ENCODE peak calls at places on chromosomes 13 and 19, in ten cellular contexts. L is MM.1S, I is fibroblast of lung, C is endothelial cell of umbilical vein, J is H1, A is HCT116, H is HepG2, B is GM23248, G is mammary epithelial cell, W is GM12878. V is an unnamed sample. For H3K4me1, the result is how much of the 10 kb centered on the place peaks cover.

GRCh38 chr13:32150794-32151193 is 119.2 kb downstream of the FRY start:
- DNase-seq in L (no peak), B (peak), J (no peak), A (no peak), C (no peak), H (no peak), W (no peak), I (peak), G (no peak), V (no peak)

GRCh38 chr13:72639377-72639776 is 88.1 kb downstream of the MZT1 start:
- DNase-seq in W (no peak), B (no peak), G (no peak), H (no peak), C (no peak), L (no peak), A (no peak), I (no peak), J (no peak), V (no peak)

GRCh38 chr13:104584481-104584880 is 1518.3 kb upstream of the SLC10A2 start:
- DNase-seq in A (no peak), H (no peak), I (peak), B (no peak), L (no peak), J (no peak), W (no peak), C (no peak), G (no peak), V (no peak)

GRCh38 chr13:20582026-20582425 is 15.1 kb downstream of the IFT88 start:
- DNase-seq in G (no peak), B (no peak), L (no peak), A (no peak), W (no peak), I (no peak), C (peak), J (no peak), H (no peak), V (no peak)

GRCh38 chr13:43985437-43986051 is 105.8 kb downstream of the LACC1 start:
- DNase-seq in L (no peak), B (no peak), A (no peak), H (no peak), G (no peak), I (no peak), C (no peak), J (no peak), W (no peak), V (no peak)

GRCh38 chr13:97574926-97575325 is 141.0 kb downstream of the RAP2A start:
- DNase-seq in B (peak), H (peak), A (peak), G (peak), L (peak), C (peak), W (no peak), I (peak), J (peak), V (peak)

GRCh38 chr19:48398329-48399235 is 5.1 kb downstream of the GRIN2D start:
- DNase-seq in G (peak), J (peak), I (peak), W (no peak), H (peak), L (peak), B (peak), C (peak), A (peak), V (peak)

GRCh38 chr13:79307866-79308298 is 98.2 kb downstream of the RBM26 start:
- DNase-seq in I (peak), L (no peak), A (no peak), B (peak), H (no peak), W (no peak), G (peak), C (no peak), J (no peak), V (peak)

GRCh38 chr13:26061947-26062346 is 10.1 kb upstream of the SHISA2 start:
- DNase-seq in A (no peak), G (peak), C (peak), J (no peak), I (peak), B (peak), W (no peak), L (no peak), H (no peak), V (peak)

GRCh38 chr13:33109801-33110200 is 93.6 kb downstream of the KL start:
- DNase-seq in W (no peak), A (no peak), J (peak), C (no peak), L (no peak), I (no peak), B (peak), G (no peak), H (no peak), V (no peak)

GRCh38 chr13:108214511-108215383 is 589 bp downstream of the LIG4 start:
- DNase-seq in B (peak), I (no peak), A (no peak), G (peak), H (no peak), L (no peak), W (no peak), J (no peak), C (no peak), V (peak)

GRCh38 chr13:98622926-98623325 is 46.0 kb upstream of the STK24 start:
- DNase-seq in H (no peak), G (no peak), I (no peak), J (no peak), A (no peak), W (no peak), C (no peak), B (no peak), L (no peak), V (no peak)

GRCh38 chr19:51339313-51339686 is 2.6 kb downstream of the VSIG10L start:
- DNase-seq in H (no peak), J (no peak), G (no peak), I (no peak), L (no peak), C (no peak), A (no peak), W (no peak), B (no peak), V (no peak)

GRCh38 chr13:111589321-111589720 is 268.9 kb downstream of the TEX29 start:
- DNase-seq in I (no peak), L (no peak), J (no peak), H (no peak), A (no peak), B (no peak), C (no peak), W (no peak), G (no peak), V (no peak)
- H3K4me1 ChIP-seq in I (under half), L (under half), J (under half), H (under half), A (under half), B (under half), C (under half), W (under half), G (under half), V (under half)

GRCh38 chr19:45901912-45902650 is at the start of gene MYPOP:
- DNase-seq in J (no peak), G (no peak), W (no peak), A (no peak), C (no peak), I (no peak), L (no peak), H (no peak), B (peak), V (no peak)

GRCh38 chr19:45899253-45899652 is 3.2 kb downstream of the MYPOP start:
- DNase-seq in C (no peak), A (no peak), I (no peak), W (no peak), H (no peak), B (no peak), J (no peak), L (no peak), G (no peak), V (no peak)

GRCh38 chr19:45899919-45900589 is 2.4 kb downstream of the MYPOP start:
- DNase-seq in I (no peak), H (no peak), J (no peak), C (no peak), W (no peak), B (no peak), G (no peak), A (no peak), L (no peak), V (no peak)

GRCh38 chr19:45901432-45901903 is 945 bp downstream of the MYPOP start:
- DNase-seq in B (peak), I (peak), J (no peak), L (no peak), A (no peak), C (peak), H (no peak), G (peak), W (no peak), V (no peak)

DNA sequence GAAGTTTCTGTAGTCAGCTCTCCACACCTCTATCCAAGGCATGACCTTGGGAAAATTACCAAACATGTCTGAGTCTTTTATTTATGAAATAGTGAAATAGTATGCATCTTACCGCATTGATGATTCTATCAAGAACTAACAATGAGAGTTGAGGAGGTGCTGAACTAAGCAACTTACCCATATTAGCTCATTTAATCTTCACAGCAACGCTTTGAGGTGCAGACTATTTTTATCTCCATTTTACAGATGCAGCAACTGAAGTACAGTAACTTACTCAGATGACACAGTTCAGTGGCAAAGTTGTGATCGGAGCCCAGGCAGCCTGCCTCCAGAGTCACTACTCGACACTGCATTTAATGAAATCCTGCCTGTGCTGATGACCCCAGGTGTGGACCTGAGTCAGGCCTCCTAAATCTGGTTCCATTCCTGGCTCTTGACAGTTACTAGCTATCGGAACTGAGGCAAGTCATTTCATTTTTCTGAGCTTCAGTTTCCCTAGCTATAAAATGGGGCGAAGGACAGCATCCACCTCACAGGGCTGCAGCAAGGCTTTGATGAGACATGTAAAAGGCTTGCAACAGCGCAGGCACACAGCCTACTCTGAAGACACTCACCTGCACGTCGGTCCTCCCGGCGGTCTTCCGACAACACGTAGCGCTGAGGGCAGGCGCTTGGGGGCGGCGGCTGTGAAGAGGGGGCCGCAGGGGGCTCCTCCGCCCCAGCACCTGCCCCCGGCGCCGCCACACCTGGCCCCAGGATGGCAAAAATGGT is 1.6 kb downstream of the MYPOP start:
- DNase-seq in W (no peak), J (no peak), H (no peak), G (no peak), B (no peak), A (no peak), L (no peak), C (no peak), I (no peak), V (no peak)
- H3K9ac ChIP-seq in W (no peak), J (no peak), H (peak), G (no peak), B (peak), A (no peak), L (no peak), C (no peak), I (no peak), V (no peak)

DNA sequence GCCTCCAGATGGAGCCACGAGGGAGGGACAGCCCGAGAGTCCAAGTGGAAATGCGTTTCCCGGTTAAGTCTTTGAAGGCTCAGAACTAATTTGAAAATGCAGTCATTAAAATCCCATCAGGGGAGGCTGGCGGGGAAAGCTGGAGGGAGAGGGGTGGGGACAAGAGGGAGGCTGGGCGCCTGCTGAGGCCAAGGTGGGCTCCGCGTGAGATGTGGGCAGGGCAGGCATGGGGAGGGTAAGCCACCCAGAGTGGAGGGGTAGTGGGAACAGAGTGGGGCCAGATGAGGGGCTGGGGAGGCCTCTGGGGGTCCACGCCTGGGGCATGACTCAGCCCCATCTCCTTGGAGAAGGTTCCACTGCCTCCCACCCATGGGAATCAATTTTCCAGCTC is 11.0 kb downstream of the ONECUT3 start:
- DNase-seq in H (no peak), I (no peak), L (no peak), G (no peak), W (no peak), C (no peak), J (no peak), B (no peak), A (no peak), V (no peak)
- TF ChIP-seq EZH2 in H (no peak), I (no peak), L (no peak), G (no peak), W (no peak), C (no peak), J (peak), B (peak), A (no peak), V (no peak)

GRCh38 chr19:18430417-18431144 is 7.4 kb downstream of the ISYNA1 start:
- DNase-seq in I (no peak), C (no peak), J (no peak), G (no peak), W (no peak), A (no peak), H (no peak), B (no peak), L (no peak), V (no peak)
- H3K4me1 ChIP-seq in I (under half), C (under half), J (under half), G (under half), W (under half), A (under half), H (under half), B (under half), L (under half), V (under half)

DNA sequence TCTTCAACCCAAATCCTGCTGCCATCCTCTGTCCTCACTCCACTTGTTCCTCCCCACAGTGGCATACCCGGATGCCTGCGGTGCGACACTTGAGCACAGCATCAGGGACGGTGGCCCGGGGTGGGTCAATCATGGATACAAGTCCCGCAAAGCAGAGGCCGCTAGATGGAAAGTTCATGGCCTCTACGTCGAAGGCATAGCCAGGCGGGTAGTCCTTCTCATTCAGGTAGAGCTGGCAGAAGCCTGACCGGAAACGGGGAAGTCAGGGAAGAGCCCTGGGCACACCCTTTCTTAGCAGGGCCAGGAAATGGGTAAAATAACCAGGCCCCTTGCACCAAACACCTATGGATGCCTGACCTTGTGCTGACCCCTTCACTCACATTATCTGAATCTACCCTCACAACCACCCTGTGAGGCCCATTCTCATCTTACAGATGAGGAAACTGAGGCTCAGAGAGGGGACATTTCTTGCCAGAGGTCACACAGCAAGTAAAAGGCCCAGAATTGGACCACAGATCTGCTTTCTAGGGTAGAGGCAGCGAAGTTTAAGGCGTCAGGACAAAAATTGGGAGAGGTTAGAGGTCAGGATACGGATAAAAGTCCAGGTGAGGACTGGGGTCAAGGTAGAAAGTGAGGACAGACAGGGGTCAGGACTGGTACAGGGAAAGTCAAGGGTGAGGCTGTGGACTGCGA is 6.5 kb downstream of the ATP4A start:
- DNase-seq in C (no peak), B (no peak), J (no peak), L (no peak), W (no peak), H (no peak), G (no peak), I (no peak), A (no peak), V (no peak)
- H3K9ac ChIP-seq in C (no peak), B (no peak), J (no peak), L (no peak), W (no peak), H (no peak), G (no peak), I (no peak), A (no peak), V (no peak)

GRCh38 chr13:112072531-112073244 is 5.7 kb downstream of the SOX1 start:
- DNase-seq in H (no peak), I (peak), L (no peak), J (peak), B (no peak), C (no peak), G (no peak), W (no peak), A (no peak), V (no peak)
- TF ChIP-seq EZH2 in H (no peak), I (no peak), L (no peak), J (no peak), B (no peak), C (peak), G (no peak), W (no peak), A (no peak), V (no peak)

GRCh38 chr19:6740589-6741348 is 1.3 kb downstream of the TRIP10 start:
- DNase-seq in L (no peak), B (peak), J (no peak), W (no peak), G (peak), C (peak), H (no peak), I (peak), A (no peak), V (peak)

GRCh38 chr19:6745965-6746364 is 6.5 kb downstream of the TRIP10 start:
- DNase-seq in H (no peak), A (no peak), C (no peak), L (no peak), J (no peak), W (no peak), G (no peak), B (no peak), I (no peak), V (no peak)

GRCh38 chr19:6743714-6744380 is 4.4 kb downstream of the TRIP10 start:
- DNase-seq in G (no peak), W (no peak), H (no peak), C (no peak), B (no peak), I (no peak), L (no peak), J (no peak), A (no peak), V (peak)

GRCh38 chr19:6744381-6745288 is 5.2 kb downstream of the TRIP10 start:
- DNase-seq in G (peak), W (no peak), H (no peak), C (peak), J (no peak), A (no peak), B (peak), L (no peak), I (peak), V (peak)

GRCh38 chr19:6743071-6743470 is 3.6 kb downstream of the TRIP10 start:
- DNase-seq in A (no peak), W (no peak), J (no peak), I (no peak), B (no peak), L (no peak), H (no peak), G (no peak), C (no peak), V (no peak)
- H3K4me1 ChIP-seq in A (half or more), W (under half), J (under half), I (under half), B (under half), L (under half), H (half or more), G (under half), C (under half), V (under half)

DNA sequence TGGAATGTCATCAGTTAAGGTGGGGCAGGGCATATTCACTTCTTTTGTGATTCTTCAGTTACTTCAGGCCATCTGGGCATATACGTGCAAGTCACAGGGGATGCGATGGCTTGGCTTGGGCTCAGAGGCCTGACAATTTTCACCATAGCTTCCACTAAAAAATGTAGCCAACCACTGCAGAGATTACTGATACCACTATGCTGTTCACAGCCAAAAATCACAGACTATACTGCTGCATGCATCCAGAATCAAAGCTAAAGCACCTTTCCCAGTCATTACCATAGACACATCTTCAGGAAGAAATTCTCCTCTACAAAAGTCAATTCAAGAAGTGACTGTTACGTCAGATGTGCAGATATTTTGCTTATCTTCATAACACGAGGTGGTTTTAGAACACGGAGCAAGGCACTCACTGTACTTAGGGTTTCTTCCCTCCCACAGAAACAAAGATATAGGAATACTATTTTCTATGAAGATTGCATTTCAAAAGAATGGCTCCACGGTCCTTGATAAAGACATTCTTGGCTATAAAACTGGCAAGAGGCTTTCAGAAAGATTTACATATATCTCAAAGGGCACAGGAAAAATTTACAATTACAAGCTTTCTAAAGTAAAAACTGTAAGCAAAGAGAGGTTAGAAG is 1556.6 kb upstream of the PRR20A start:
- DNase-seq in G (no peak), C (no peak), I (no peak), J (no peak), L (no peak), A (no peak), H (no peak), W (no peak), B (no peak), V (no peak)
- H3K9ac ChIP-seq in G (no peak), C (no peak), I (no peak), J (peak), L (no peak), A (no peak), H (no peak), W (no peak), B (no peak), V (no peak)

GRCh38 chr19:5456130-5456835 is 1.1 kb downstream of the ZNRF4 start:
- DNase-seq in C (no peak), L (no peak), H (no peak), I (no peak), W (no peak), J (no peak), A (no peak), B (no peak), G (no peak), V (no peak)
- TF ChIP-seq EZH2 in C (no peak), L (no peak), H (no peak), I (no peak), W (no peak), J (no peak), A (no peak), B (no peak), G (no peak), V (no peak)

GRCh38 chr19:950352-951066 is 24.7 kb downstream of the ARID3A start:
- DNase-seq in B (no peak), C (no peak), J (no peak), H (no peak), I (no peak), W (no peak), G (no peak), L (no peak), A (no peak), V (no peak)
- H3K4me1 ChIP-seq in B (under half), C (under half), J (under half), H (half or more), I (under half), W (half or more), G (under half), L (under half), A (under half), V (under half)